ENCODE peak calls at places on chromosomes 11 and 22, in seven cellular contexts. N is thoracic aorta, W is body of pancreas, B is spleen, A is esophagus squamous epithelium, H is lung, U is IMR-90. P is an unnamed sample.
A peak's percentile ranks its signal among the peaks of the same experiment; 100 is the strongest.

GRCh38 chr11:134098566-134099184 is 29.8 kb downstream of the JAM3 start:
- DNase-seq in W (no peak), B (no peak), U (no peak), A (no peak), H (no peak), N (no peak), P (no peak)

GRCh38 chr22:43066844-43067385 is 22.3 kb downstream of the TTLL1 start:
- DNase-seq in B (no peak), U (peak; percentile 58), A (no peak), N (no peak), H (no peak), W (no peak), P (no peak)

GRCh38 chr11:8477680-8478079 is 116.3 kb downstream of the STK33 start:
- DNase-seq in W (no peak), B (no peak), A (no peak), N (no peak), U (no peak), H (no peak), P (no peak)

GRCh38 chr22:19998232-19998951 is 18.2 kb downstream of the ARVCF start:
- DNase-seq in U (no peak), B (peak; percentile 58), H (no peak), W (no peak), N (no peak), A (no peak), P (no peak)

GRCh38 chr22:48832592-48832991 is 995.1 kb downstream of the BRD1 start:
- DNase-seq in W (no peak), N (no peak), H (no peak), A (no peak), U (no peak), B (no peak), P (no peak)

GRCh38 chr11:10930224-10930960 is 72.5 kb upstream of the ZBED5 start:
- DNase-seq in U (peak; percentile 33), W (peak; percentile 18), A (no peak), B (no peak), N (no peak), H (peak; percentile 29), P (no peak)

GRCh38 chr11:134628426-134628825 is 216.4 kb upstream of the B3GAT1 start:
- DNase-seq in W (no peak), N (no peak), U (no peak), H (no peak), B (no peak), A (no peak), P (no peak)

GRCh38 chr11:33157103-33158027 is 3.9 kb downstream of the CSTF3 start:
- DNase-seq in N (no peak), U (no peak), B (no peak), H (no peak), A (no peak), W (no peak), P (no peak)

GRCh38 chr11:30143098-30143705 is 87.6 kb upstream of the FSHB start:
- DNase-seq in W (no peak), B (no peak), H (no peak), N (no peak), U (peak; percentile 15), A (no peak), P (no peak)

DNA sequence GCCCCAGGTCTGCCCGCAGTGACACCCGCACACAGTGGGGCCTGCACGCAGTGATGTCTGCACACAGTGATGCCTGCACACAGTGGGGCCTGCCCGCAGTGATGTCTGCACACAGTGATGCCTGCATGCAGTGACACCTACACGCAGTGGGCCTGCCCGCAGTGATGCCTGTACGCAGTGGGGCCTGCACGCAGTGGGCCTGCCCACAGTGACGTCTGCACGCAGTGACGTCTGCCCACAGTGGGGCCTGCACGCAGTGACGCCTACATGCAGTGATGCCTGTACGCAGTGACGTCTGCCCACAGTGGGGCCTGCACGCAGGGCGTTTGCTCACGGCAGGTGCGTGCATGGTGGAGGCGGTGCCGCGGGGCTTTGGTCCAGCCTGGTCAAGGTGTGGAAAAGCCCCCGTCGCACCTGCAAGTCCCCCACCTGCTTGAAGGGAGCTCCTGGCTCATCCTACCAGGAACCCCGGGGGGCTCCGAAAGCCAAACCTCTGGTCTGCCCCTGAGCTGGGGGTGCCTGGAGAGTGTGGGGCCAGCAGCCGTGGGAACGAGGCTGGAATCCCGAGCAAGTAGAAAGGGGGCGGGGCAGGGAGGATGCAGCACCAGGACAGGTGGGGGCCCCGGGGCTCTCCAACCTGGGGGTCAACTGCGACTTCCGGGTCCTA is 8.9 kb upstream of the SYT8 start:
- DNase-seq in H (no peak), N (no peak), U (no peak), W (no peak), B (no peak), A (no peak), P (no peak)
- H3K27ac ChIP-seq in H (no peak overlapping the region), N (peak overlapping the region; percentile 97), U (no peak overlapping the region), W (peak overlapping the region; percentile 37), B (no peak overlapping the region), A (no peak overlapping the region), P (peak overlapping the region; percentile 96)

GRCh38 chr11:102600666-102601065 is 24.5 kb downstream of the MMP20 start:
- DNase-seq in W (no peak), N (no peak), A (no peak), B (no peak), U (no peak), H (no peak), P (no peak)

GRCh38 chr11:102599642-102600261 is 25.4 kb downstream of the MMP20 start:
- DNase-seq in N (no peak), A (no peak), B (no peak), H (no peak), W (no peak), U (peak; percentile 95), P (no peak)

GRCh38 chr11:102598272-102598671 is 26.9 kb downstream of the MMP20 start:
- DNase-seq in W (no peak), U (no peak), N (no peak), H (no peak), A (no peak), B (no peak), P (no peak)

GRCh38 chr11:102592634-102593581 is 32.2 kb downstream of the MMP20 start:
- DNase-seq in N (no peak), U (peak; percentile 20), A (no peak), W (no peak), H (no peak), B (no peak), P (no peak)

DNA sequence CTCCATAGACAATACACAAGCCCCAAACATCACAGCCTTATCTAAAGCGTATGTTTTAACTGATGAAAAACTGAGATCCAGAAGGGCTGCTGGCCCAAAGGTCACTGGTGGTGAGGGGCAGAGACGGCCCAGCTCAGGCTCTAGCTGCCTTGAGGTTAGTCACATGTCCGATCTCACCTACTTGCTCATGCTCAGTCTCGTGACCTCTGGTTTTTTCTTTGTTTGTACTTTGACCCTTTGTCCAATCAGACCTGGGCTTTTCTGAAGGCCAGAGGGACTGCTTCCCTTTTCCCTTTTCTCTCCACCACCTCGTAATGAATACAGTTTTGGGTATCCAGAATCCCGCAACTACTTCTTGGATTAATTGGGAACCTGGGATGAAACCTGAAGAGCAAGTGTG is 28.6 kb downstream of the MMP20 start:
- DNase-seq in H (no peak), U (no peak), W (no peak), A (no peak), B (no peak), N (no peak), P (no peak)
- H3K4me1 ChIP-seq in H (no peaks in the 10 kb centered on the region), U (peaks cover 4% of the 10 kb centered on the region), W (peaks cover 11% of the 10 kb centered on the region), A (peaks cover 23% of the 10 kb centered on the region), B (no peaks in the 10 kb centered on the region), N (peaks cover 14% of the 10 kb centered on the region), P (peaks cover 3% of the 10 kb centered on the region)

GRCh38 chr11:60214386-60214785 is 28.6 kb downstream of the MS4A4E start:
- DNase-seq in B (no peak), N (no peak), H (no peak), U (no peak), W (no peak), A (no peak), P (no peak)
- TF ChIP-seq CTCF in B (no peak), N (no peak), H (no peak), U (no peak), W (no peak), A (no peak), P (no peak)

GRCh38 chr11:57279131-57279530 is 42.1 kb upstream of the APLNR start:
- DNase-seq in A (no peak), H (no peak), W (no peak), N (no peak), B (no peak), U (peak; percentile 77), P (no peak)
- H3K27ac ChIP-seq in A (no peak overlapping the region), H (no peak overlapping the region), W (no peak overlapping the region), N (no peak overlapping the region), B (no peak overlapping the region), U (peak overlapping the region; percentile 93), P (no peak overlapping the region)

DNA sequence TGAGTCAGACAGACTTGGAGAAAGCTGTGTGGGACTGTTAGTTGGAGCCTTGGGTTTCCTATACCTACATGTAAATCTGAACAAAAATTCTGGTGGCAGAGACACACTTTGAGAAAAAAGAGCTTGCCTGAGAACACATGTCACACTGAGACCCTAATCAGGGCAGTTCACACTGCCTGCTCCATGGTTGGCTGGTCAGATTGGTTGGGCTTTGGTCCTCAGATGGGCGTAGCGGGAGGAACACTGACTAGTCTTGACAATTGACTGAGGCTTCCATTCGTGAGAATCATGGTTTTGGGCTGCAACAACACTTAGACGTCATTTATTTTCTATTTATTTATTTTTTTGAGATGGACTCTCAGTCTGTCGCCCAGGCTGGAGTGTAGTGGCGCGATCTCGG is 6.9 kb downstream of the PPP6R3 start:
- DNase-seq in A (no peak), W (no peak), B (no peak), N (no peak), H (no peak), U (no peak), P (no peak)
- H3K4me1 ChIP-seq in A (peaks cover 100% of the 10 kb centered on the region), W (peaks cover 76% of the 10 kb centered on the region), B (peaks cover 99% of the 10 kb centered on the region), N (peaks cover 93% of the 10 kb centered on the region), H (peaks cover 34% of the 10 kb centered on the region), U (peaks cover 24% of the 10 kb centered on the region), P (peaks cover 16% of the 10 kb centered on the region)

DNA sequence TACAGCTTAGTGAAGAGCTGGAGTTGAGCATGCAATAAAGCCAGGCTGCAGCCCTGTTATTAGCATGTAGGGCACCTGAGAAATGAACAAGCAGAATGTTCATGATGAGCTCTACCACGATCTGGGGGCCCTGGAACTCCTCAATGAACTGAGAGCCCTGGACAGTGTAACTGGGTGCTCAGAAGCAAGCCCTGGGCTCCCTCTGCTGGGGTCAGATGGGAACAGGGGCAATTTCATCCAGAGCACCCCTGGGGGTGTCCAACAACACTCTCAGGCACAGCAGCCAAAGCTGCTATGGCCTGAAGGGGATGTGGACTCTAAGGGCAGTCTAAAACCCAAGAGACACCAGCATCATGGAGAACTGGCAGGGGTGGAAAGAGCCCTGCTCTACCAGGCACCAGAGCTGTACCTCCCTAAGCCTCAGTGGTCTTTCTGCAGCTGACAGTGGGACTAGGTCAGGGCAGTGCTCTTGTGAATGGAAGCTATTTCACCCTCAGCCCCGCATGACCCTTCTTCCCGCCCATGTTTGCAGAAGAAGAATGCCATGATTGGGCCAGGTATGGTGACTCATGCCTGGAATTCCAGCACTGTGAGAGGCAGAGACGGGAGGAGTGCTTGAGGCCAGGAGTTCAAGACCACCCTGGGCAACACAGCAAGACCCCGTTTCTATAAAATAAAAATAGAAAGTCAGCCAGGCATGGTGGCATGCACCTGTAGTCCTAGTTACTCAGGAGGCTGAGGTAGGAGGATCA is 28.9 kb downstream of the THOC5 start:
- DNase-seq in N (no peak), W (peak; percentile 43), U (peak; percentile 13), A (no peak), B (peak; percentile 75), H (no peak), P (no peak)
- TF ChIP-seq CTCF in N (no peak), W (peak; percentile 44), U (peak; percentile 42), A (peak; percentile 36), B (peak; percentile 44), H (no peak), P (no peak)

P was measured in ascending aorta.